ENCODE peak calls at places on chromosomes 13 and 19, in seven cellular contexts. O is spleen, M is GM23338, H is stomach, E is upper lobe of left lung, X is transverse colon, U is vagina. R is an unnamed sample. For H3K4me1, the result is how much of the 10 kb centered on the place peaks cover.

GRCh38 chr19:54388001-54388802 is 23.5 kb upstream of the LAIR1 start:
- DNase-seq in M (peak), X (peak), O (peak), H (no peak), U (no peak), E (peak), R (no peak)

GRCh38 chr19:32671883-32672282 is 3.1 kb downstream of the ANKRD27 start:
- DNase-seq in H (no peak), O (no peak), U (no peak), X (no peak), M (no peak), E (no peak), R (no peak)

GRCh38 chr13:114009590-114010400 is 35.9 kb upstream of the C13orf46 start:
- DNase-seq in U (no peak), E (no peak), H (no peak), M (no peak), O (peak), X (no peak), R (no peak)

GRCh38 chr19:47228168-47228936 is 2.6 kb downstream of the BBC3 start:
- DNase-seq in U (no peak), X (peak), H (peak), M (peak), E (peak), O (peak), R (peak)

GRCh38 chr19:406121-406711 is 2.7 kb downstream of the C2CD4C start:
- DNase-seq in O (peak), H (no peak), U (no peak), M (no peak), X (no peak), E (peak), R (no peak)

GRCh38 chr13:41827507-41828213 is 133.2 kb downstream of the VWA8 start:
- DNase-seq in O (no peak), U (no peak), M (no peak), X (no peak), E (no peak), H (no peak), R (no peak)

GRCh38 chr19:57830071-57830602 is at the start of gene ZNF587B:
- DNase-seq in X (peak), H (peak), U (no peak), O (peak), M (peak), E (peak), R (peak)

GRCh38 chr13:43206858-43207257 is 183.5 kb downstream of the DNAJC15 start:
- DNase-seq in O (no peak), U (no peak), H (no peak), E (no peak), X (no peak), M (no peak), R (no peak)

GRCh38 chr13:49292742-49293498 is 45.2 kb downstream of the CDADC1 start:
- DNase-seq in E (peak), O (no peak), H (peak), U (no peak), X (no peak), M (no peak), R (no peak)

GRCh38 chr13:39554371-39554770 is 48.6 kb downstream of the LHFPL6 start:
- DNase-seq in E (no peak), H (no peak), O (no peak), U (no peak), X (no peak), M (no peak), R (no peak)

GRCh38 chr13:90835826-90836225 is 511.7 kb upstream of the MIR17HG start:
- DNase-seq in X (no peak), E (no peak), H (no peak), O (no peak), U (no peak), M (no peak), R (no peak)

GRCh38 chr13:25165664-25166063 is 6.4 kb downstream of the AMER2 start:
- DNase-seq in M (no peak), O (no peak), X (no peak), H (no peak), E (no peak), U (no peak), R (no peak)

GRCh38 chr19:41990615-41991014 is 3.4 kb downstream of the ATP1A3 start:
- DNase-seq in U (no peak), M (no peak), H (no peak), X (no peak), O (no peak), E (no peak), R (no peak)

GRCh38 chr19:19531951-19532805 is 3.5 kb downstream of the YJEFN3 start:
- DNase-seq in H (peak), M (peak), O (peak), E (peak), X (peak), U (no peak), R (peak)

GRCh38 chr13:20473888-20474287 is 51.8 kb downstream of the CRYL1 start:
- DNase-seq in H (no peak), U (no peak), X (no peak), O (no peak), E (no peak), M (no peak), R (no peak)

GRCh38 chr13:34419025-34419424 is 523.0 kb upstream of the NBEA start:
- DNase-seq in X (no peak), U (no peak), M (no peak), E (no peak), H (no peak), O (no peak), R (no peak)

GRCh38 chr13:43368003-43368402 is 344.6 kb downstream of the DNAJC15 start:
- DNase-seq in U (no peak), O (no peak), X (no peak), H (no peak), E (no peak), M (no peak), R (no peak)

GRCh38 chr13:79407349-79407979 is 1.4 kb upstream of the RBM26 start:
- DNase-seq in U (no peak), X (no peak), O (no peak), E (no peak), H (no peak), M (no peak), R (no peak)

GRCh38 chr19:49469828-49470614 is 4.0 kb upstream of the FLT3LG start:
- DNase-seq in O (peak), H (peak), X (peak), E (peak), M (peak), U (no peak), R (no peak)

GRCh38 chr19:44113138-44113783 is at the start of gene ZNF225:
- DNase-seq in X (peak), E (peak), M (peak), O (peak), H (peak), U (no peak), R (peak)
- TF ChIP-seq POLR2AphosphoS5 in X (peak), E (peak), M (peak), O (peak), H (peak), U (peak), R (peak)

DNA sequence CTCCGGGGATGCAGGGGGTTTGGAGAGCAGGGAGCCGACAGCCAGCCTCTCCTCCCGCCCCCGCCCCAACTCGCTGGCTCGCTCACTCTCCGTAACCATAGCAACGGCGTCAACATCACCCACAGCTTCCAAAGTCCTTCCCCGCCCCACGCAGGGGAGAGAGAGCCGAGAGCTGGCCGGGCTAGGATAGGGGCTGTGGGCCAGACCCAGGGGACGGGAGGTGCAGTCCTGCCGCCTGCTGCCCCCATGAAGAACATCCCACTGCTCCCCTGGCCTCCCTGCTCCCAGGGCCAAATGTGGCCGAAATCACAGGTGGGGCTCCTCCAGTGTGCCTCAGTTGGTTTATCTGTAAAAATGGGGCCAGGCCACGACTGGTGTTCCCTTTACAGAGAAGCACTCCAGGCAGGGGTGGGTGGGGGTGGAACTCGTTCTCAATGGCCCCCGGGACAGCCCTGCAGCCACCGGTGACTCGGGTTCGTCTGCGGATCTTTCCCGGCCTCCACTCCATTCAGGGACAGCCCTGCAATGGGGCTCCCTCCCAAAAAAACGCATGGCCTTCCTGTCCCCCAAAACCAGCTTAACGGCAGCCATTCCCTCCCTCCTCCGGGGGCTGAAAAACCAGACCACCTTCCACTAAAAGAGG is 3.1 kb downstream of the KLF16 start:
- DNase-seq in O (no peak), X (peak), M (peak), E (no peak), U (no peak), H (no peak), R (no peak)
- H3K4me1 ChIP-seq in O (half or more), X (half or more), M (half or more), E (half or more), U (half or more), H (half or more), R (under half)

DNA sequence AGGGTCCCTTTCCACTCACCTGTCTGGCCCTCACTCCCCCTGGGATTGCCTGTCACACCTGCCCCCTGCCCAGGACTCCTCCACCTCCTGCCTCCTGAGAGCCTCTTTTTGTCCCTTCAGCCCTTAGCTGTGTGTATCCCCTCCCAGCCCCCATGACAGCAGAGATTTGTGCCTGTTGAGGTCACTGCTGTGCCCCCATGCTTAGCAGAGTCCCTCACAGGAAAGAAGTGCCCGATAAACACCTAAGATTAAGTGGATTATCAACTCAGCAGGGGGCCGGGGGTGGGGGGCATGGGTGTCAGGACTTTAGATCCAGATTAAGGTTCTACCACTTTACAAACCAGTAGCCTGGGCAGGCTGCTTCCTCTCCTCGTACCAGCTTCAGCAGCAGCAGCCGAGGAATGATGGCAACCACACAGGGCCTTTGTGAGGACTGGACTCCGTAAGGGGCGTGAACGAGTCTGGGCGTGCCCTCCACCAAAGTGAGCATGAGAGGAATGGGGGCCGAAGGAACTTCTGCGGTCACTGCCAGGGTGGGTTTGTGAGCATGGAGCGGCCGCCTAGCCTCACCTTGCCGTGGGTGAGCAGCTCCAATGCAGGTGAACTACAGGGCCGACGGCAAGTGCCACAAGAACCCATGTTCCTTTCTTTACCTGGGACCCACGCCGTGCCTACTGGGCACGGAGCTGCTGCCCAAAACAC is 36.1 kb downstream of the ZNF787 start:
- DNase-seq in H (no peak), M (no peak), X (no peak), O (peak), U (no peak), E (no peak), R (peak)
- TF ChIP-seq POLR2AphosphoS5 in H (no peak), M (no peak), X (no peak), O (no peak), U (no peak), E (no peak), R (no peak)

DNA sequence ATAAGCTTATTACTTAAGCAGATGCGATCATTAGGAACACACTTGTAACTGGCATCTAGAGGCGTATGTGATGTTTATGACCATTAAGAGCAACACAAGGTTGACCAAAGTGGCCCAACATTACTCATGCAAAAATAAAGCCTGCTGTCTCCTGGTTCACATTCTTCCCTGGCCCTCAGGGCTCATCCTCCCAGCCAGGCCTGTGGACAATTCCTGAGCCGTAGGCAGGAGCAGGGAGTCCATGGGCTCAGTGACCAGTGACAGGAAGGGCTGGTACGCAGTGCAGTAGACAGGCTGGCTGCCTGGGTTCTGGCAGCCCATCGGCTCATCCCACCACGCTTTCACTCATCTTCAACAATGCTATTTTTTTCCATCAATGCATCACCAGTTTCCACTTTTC is 106.0 kb downstream of the STK24 start:
- DNase-seq in X (no peak), H (no peak), U (no peak), O (no peak), E (no peak), M (no peak), R (no peak)
- H3K4me1 ChIP-seq in X (under half), H (half or more), U (under half), O (under half), E (under half), M (under half), R (under half)

GRCh38 chr13:102591988-102592781 is 4.6 kb upstream of the TPP2 start:
- DNase-seq in M (peak), X (peak), O (peak), E (peak), U (no peak), H (peak), R (peak)
- TF ChIP-seq POLR2AphosphoS5 in M (peak), X (no peak), O (peak), E (no peak), U (peak), H (no peak), R (no peak)

GRCh38 chr19:6263306-6264076 is 16.3 kb downstream of the MLLT1 start:
- DNase-seq in M (no peak), E (no peak), X (no peak), H (no peak), O (no peak), U (no peak), R (no peak)
- H3K4me1 ChIP-seq in M (under half), E (under half), X (under half), H (half or more), O (under half), U (under half), R (under half)

DNA sequence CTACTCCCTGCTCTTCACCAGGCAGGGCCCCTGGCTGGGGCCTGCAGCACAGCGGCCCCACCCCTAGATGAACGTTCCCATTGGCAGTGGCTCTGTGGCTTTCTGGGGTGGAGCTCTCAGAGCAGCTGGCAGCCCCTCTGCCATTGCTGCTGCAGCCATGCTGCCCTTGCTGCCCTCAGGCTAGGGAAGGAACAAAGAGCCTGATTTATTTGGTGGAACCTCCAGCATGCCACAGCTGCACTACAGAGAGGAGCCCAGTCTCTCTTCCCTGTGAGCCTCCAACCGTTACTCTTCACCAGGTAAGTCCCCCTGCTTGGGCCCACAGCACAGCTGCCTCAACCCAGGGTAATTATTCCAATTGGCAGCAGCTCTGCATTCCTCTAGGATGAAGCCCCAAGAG is 5.7 kb downstream of the SIGLEC6 start:
- DNase-seq in M (no peak), H (no peak), O (peak), E (no peak), U (no peak), X (no peak), R (no peak)
- TF ChIP-seq POLR2AphosphoS5 in M (no peak), H (no peak), O (no peak), E (no peak), U (no peak), X (no peak), R (no peak)

GRCh38 chr13:110394371-110394841 is 87.3 kb downstream of the COL4A2 start:
- DNase-seq in H (no peak), O (no peak), X (no peak), U (no peak), E (no peak), M (no peak), R (no peak)
- H3K4me1 ChIP-seq in H (under half), O (under half), X (under half), U (under half), E (under half), M (under half), R (under half)